ENCODE peak calls at places on chromosome 1, in four cellular contexts. One of them, this sample, is unnamed.

GRCh38 chr1:171850951-171851350 is 9.7 kb downstream of the DNM3 start:
- DNase-seq in NCI-H146: no peak
- DNase-seq in HTR-8/SVneo: no peak
- DNase-seq in stimulated activated CD4-positive, alpha-beta T cell treated with anti-CD3 and anti-CD28 coated beads, Interleukin-2, amount 100 ng/mL, for 24 hours: no peak
- DNase-seq in this sample: peak

GRCh38 chr1:2347409-2347785 is 44.0 kb downstream of the MORN1 start:
- DNase-seq in NCI-H146: no peak
- DNase-seq in HTR-8/SVneo: no peak
- DNase-seq in stimulated activated CD4-positive, alpha-beta T cell treated with anti-CD3 and anti-CD28 coated beads, Interleukin-2, amount 100 ng/mL, for 24 hours: no peak
- DNase-seq in this sample: no peak

GRCh38 chr1:181479137-181479745 is 4.1 kb upstream of the CACNA1E start:
- DNase-seq in NCI-H146: peak
- DNase-seq in HTR-8/SVneo: peak
- DNase-seq in stimulated activated CD4-positive, alpha-beta T cell treated with anti-CD3 and anti-CD28 coated beads, Interleukin-2, amount 100 ng/mL, for 24 hours: no peak
- DNase-seq in this sample: peak

GRCh38 chr1:235882816-235883215 is 16.1 kb upstream of the LYST start:
- DNase-seq in NCI-H146: no peak
- DNase-seq in HTR-8/SVneo: no peak
- DNase-seq in stimulated activated CD4-positive, alpha-beta T cell treated with anti-CD3 and anti-CD28 coated beads, Interleukin-2, amount 100 ng/mL, for 24 hours: no peak
- DNase-seq in this sample: no peak

GRCh38 chr1:52733368-52733767 is 7.1 kb downstream of the ZYG11B start:
- DNase-seq in NCI-H146: no peak
- DNase-seq in HTR-8/SVneo: no peak
- DNase-seq in stimulated activated CD4-positive, alpha-beta T cell treated with anti-CD3 and anti-CD28 coated beads, Interleukin-2, amount 100 ng/mL, for 24 hours: no peak
- DNase-seq in this sample: no peak

GRCh38 chr1:237457573-237457972 is 415.6 kb downstream of the RYR2 start:
- DNase-seq in NCI-H146: no peak
- DNase-seq in HTR-8/SVneo: no peak
- DNase-seq in stimulated activated CD4-positive, alpha-beta T cell treated with anti-CD3 and anti-CD28 coated beads, Interleukin-2, amount 100 ng/mL, for 24 hours: no peak
- DNase-seq in this sample: no peak

GRCh38 chr1:234509457-234510328 is 30.7 kb upstream of the TARBP1 start:
- DNase-seq in NCI-H146: no peak
- DNase-seq in HTR-8/SVneo: no peak
- DNase-seq in stimulated activated CD4-positive, alpha-beta T cell treated with anti-CD3 and anti-CD28 coated beads, Interleukin-2, amount 100 ng/mL, for 24 hours: no peak
- DNase-seq in this sample: no peak

GRCh38 chr1:160186246-160186645 is 4.1 kb upstream of the CASQ1 start:
- DNase-seq in NCI-H146: no peak
- DNase-seq in HTR-8/SVneo: no peak
- DNase-seq in stimulated activated CD4-positive, alpha-beta T cell treated with anti-CD3 and anti-CD28 coated beads, Interleukin-2, amount 100 ng/mL, for 24 hours: no peak
- DNase-seq in this sample: no peak

GRCh38 chr1:100516854-100517253 is 21.1 kb upstream of the GPR88 start:
- DNase-seq in NCI-H146: no peak
- DNase-seq in HTR-8/SVneo: no peak
- DNase-seq in stimulated activated CD4-positive, alpha-beta T cell treated with anti-CD3 and anti-CD28 coated beads, Interleukin-2, amount 100 ng/mL, for 24 hours: no peak
- DNase-seq in this sample: no peak

GRCh38 chr1:47650205-47650604 is 212.4 kb downstream of the FOXD2 start:
- DNase-seq in NCI-H146: no peak
- DNase-seq in HTR-8/SVneo: peak
- DNase-seq in stimulated activated CD4-positive, alpha-beta T cell treated with anti-CD3 and anti-CD28 coated beads, Interleukin-2, amount 100 ng/mL, for 24 hours: no peak
- DNase-seq in this sample: peak

GRCh38 chr1:157920748-157921147 is 72.7 kb upstream of the KIRREL1 start:
- DNase-seq in NCI-H146: no peak
- DNase-seq in HTR-8/SVneo: no peak
- DNase-seq in stimulated activated CD4-positive, alpha-beta T cell treated with anti-CD3 and anti-CD28 coated beads, Interleukin-2, amount 100 ng/mL, for 24 hours: no peak
- DNase-seq in this sample: no peak

GRCh38 chr1:58779837-58780585 is 3.8 kb downstream of the JUN start:
- DNase-seq in NCI-H146: peak
- DNase-seq in HTR-8/SVneo: no peak
- DNase-seq in stimulated activated CD4-positive, alpha-beta T cell treated with anti-CD3 and anti-CD28 coated beads, Interleukin-2, amount 100 ng/mL, for 24 hours: no peak
- DNase-seq in this sample: peak

GRCh38 chr1:62126595-62127290 is 67.9 kb upstream of the L1TD1 start:
- DNase-seq in NCI-H146: no peak
- DNase-seq in HTR-8/SVneo: no peak
- DNase-seq in stimulated activated CD4-positive, alpha-beta T cell treated with anti-CD3 and anti-CD28 coated beads, Interleukin-2, amount 100 ng/mL, for 24 hours: no peak
- DNase-seq in this sample: no peak

GRCh38 chr1:27598902-27599528 is 4.9 kb downstream of the AHDC1 start:
- DNase-seq in NCI-H146: peak
- DNase-seq in HTR-8/SVneo: no peak
- DNase-seq in stimulated activated CD4-positive, alpha-beta T cell treated with anti-CD3 and anti-CD28 coated beads, Interleukin-2, amount 100 ng/mL, for 24 hours: peak
- DNase-seq in this sample: no peak

GRCh38 chr1:117575586-117576225 is 30.1 kb upstream of the TENT5C start:
- DNase-seq in NCI-H146: no peak
- DNase-seq in HTR-8/SVneo: no peak
- DNase-seq in stimulated activated CD4-positive, alpha-beta T cell treated with anti-CD3 and anti-CD28 coated beads, Interleukin-2, amount 100 ng/mL, for 24 hours: no peak
- DNase-seq in this sample: no peak

GRCh38 chr1:221439734-221440436 is 302.0 kb downstream of the DUSP10 start:
- DNase-seq in NCI-H146: no peak
- DNase-seq in HTR-8/SVneo: peak
- DNase-seq in stimulated activated CD4-positive, alpha-beta T cell treated with anti-CD3 and anti-CD28 coated beads, Interleukin-2, amount 100 ng/mL, for 24 hours: peak
- DNase-seq in this sample: peak